ENCODE peak calls at places on chromosomes 11 and 22, in five cellular contexts. L is H1, G is A549, S is stomach, M is IMR-90. W is an unnamed sample.

GRCh38 chr11:46389450-46390330 is 1.9 kb downstream of the CHRM4 start:
- DNase-seq in M (peak; percentile 46), S (peak; percentile 73), L (peak; percentile 95), G (peak; percentile 82), W (peak; percentile 99)

GRCh38 chr11:65116370-65117205 is 913 bp downstream of the ZNHIT2 start:
- DNase-seq in S (peak; percentile 42), L (peak; percentile 66), M (peak; percentile 72), G (peak; percentile 28), W (no peak)

GRCh38 chr11:76810151-76810853 is 27.1 kb downstream of the TSKU start:
- DNase-seq in L (no peak), M (no peak), G (peak; percentile 50), S (no peak), W (no peak)

GRCh38 chr22:29478326-29479276 is 1.4 kb upstream of the NEFH start:
- DNase-seq in M (no peak), L (peak; percentile 79), S (no peak), G (peak; percentile 18), W (peak; percentile 49)

GRCh38 chr11:31325162-31325561 is 44.4 kb downstream of the DCDC1 start:
- DNase-seq in L (no peak), G (peak; percentile 9), S (no peak), M (peak; percentile 44), W (peak; percentile 3)

GRCh38 chr11:125621995-125622394 is 3.0 kb upstream of the CHEK1 start:
- DNase-seq in L (no peak), G (peak; percentile 7), S (no peak), M (peak; percentile 77), W (peak; percentile 14)

GRCh38 chr11:1639102-1639620 is 9.6 kb downstream of the KRTAP5-5 start:
- DNase-seq in M (no peak), S (peak; percentile 33), L (no peak), G (no peak), W (no peak)

GRCh38 chr11:77126861-77127673 is 979 bp upstream of the MYO7A start:
- DNase-seq in L (peak; percentile 89), S (peak; percentile 60), G (peak; percentile 36), M (peak; percentile 39), W (peak; percentile 73)

GRCh38 chr11:61011950-61012830 is 40.7 kb downstream of the CD6 start:
- DNase-seq in S (no peak), M (peak; percentile 16), L (no peak), G (no peak), W (peak; percentile 81)

GRCh38 chr11:74575999-74576398 is 16.4 kb upstream of the POLD3 start:
- DNase-seq in S (no peak), M (no peak), L (no peak), G (no peak), W (no peak)

GRCh38 chr22:28992565-28993326 is 68.9 kb downstream of the C22orf31 start:
- DNase-seq in M (no peak), G (no peak), S (no peak), L (no peak), W (no peak)

GRCh38 chr11:130246719-130247118 is 68.0 kb downstream of the ZBTB44 start:
- DNase-seq in G (no peak), S (no peak), L (no peak), M (peak; percentile 77), W (no peak)

GRCh38 chr22:21450320-21450831 is 16.8 kb upstream of the TMEM191C start:
- DNase-seq in L (peak; percentile 59), G (no peak), M (no peak), S (peak; percentile 18), W (no peak)

GRCh38 chr22:45842141-45842831 is 134.7 kb downstream of the WNT7B start:
- DNase-seq in S (no peak), G (no peak), M (peak; percentile 77), L (no peak), W (no peak)

GRCh38 chr22:41831383-41831782 is 1.5 kb upstream of the SREBF2 start:
- DNase-seq in M (no peak), G (no peak), L (no peak), S (no peak), W (no peak)

DNA sequence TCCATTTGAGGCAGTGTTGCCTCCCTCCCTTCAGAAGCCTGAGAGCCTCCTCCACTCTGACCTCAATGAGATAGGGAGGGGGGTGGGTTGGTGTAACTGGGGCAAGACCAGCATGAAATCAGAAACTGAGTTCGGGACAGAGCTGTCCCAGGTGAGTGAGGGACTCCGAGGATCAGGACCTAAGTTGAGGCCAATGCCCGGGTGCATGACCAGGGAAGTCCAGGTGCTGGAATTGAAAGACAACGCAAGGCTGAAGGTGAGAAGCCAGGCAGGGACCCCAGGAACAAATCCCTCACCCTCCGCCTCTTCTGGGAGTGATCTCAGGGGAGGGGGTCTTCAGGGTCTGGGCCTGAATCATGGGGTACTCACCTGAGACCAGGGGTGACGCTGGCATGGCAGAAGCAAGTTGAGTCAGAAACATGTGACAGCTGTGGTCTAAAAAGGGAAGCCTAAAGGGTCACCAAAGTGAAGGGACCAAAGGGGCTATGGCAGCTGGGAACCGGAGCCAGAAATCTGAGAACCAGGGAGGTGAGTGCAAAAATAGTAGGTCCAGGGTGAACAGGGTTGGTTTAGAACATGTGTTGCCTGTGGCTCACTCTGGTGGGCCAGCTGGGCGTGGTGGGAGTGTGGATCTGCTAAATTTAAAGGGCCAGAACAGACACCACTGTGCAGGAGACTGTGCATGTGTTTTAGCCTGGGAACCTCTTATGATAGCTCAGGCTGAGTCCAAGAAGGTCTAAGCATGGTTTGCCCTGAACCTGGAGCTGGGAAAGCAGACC is 41.1 kb upstream of the ZBED5 start:
- DNase-seq in L (no peak), M (no peak), G (no peak), S (no peak), W (no peak)
- TF ChIP-seq POLR2A in L (no peak), M (no peak), G (no peak), S (no peak), W (no peak)

GRCh38 chr22:19972652-19973550 is 31.3 kb upstream of the TXNRD2 start:
- DNase-seq in G (no peak), L (no peak), S (no peak), M (no peak), W (no peak)

GRCh38 chr22:19970479-19971275 is 29.1 kb upstream of the TXNRD2 start:
- DNase-seq in L (peak; percentile 96), G (peak; percentile 57), S (peak; percentile 74), M (peak; percentile 51), W (peak; percentile 65)

GRCh38 chr22:19972251-19972650 is 30.6 kb upstream of the TXNRD2 start:
- DNase-seq in S (no peak), G (no peak), L (no peak), M (no peak), W (no peak)

GRCh38 chr22:19970031-19970478 is 28.4 kb upstream of the TXNRD2 start:
- DNase-seq in L (no peak), S (no peak), G (no peak), M (no peak), W (no peak)

DNA sequence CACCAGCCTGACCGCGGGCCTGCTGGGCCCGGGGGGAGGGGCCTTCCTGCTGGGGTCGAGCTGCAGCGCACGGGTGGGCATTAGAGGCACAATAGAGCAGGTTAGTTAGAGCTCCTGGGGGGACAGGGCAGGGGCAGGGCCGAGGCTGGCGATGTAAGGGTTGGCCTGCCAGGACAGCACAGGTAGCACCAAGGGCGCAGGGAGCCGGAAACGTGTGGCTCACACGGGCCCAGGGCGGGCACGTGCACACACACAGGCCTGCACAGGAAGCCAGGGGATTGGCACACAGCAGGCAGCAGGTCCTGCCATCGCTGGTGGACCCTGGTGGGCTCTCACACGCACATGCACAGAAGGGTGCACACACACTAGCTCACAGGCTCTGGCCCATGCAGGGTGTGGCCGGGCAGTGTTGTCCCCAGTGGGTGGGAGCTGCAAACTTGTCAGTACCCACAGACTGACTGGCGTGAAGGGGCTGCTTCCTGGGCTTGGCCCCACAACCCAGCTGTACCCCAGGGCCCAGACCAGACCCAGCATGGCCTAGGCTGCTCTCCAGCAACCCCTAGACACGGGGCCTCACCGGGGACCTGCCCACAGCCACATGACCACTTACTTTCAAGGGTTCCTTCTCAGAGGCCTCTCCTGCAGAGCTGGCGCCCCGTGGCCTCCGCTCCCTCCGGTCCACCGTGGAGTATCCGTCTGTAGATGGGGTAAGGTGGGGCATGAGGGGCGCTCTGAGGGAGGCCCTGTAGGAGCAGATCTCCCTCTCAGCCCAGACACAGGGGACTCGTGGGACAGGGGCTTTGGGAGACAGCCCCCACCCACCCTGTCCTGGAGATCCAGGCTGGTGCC is 29.9 kb upstream of the TXNRD2 start:
- DNase-seq in S (peak; percentile 40), M (no peak), L (no peak), G (no peak), W (no peak)
- TF ChIP-seq POLR2A in S (no peak), M (no peak), L (no peak), G (no peak), W (no peak)

GRCh38 chr11:86301742-86302091 is 323 bp upstream of the HIKESHI start:
- DNase-seq in G (no peak), M (no peak), S (no peak), L (no peak), W (no peak)

GRCh38 chr11:86303257-86303656 is 1.2 kb downstream of the HIKESHI start:
- DNase-seq in G (no peak), S (no peak), M (peak; percentile 11), L (no peak), W (no peak)

GRCh38 chr11:86302092-86302793 is at the start of gene HIKESHI:
- DNase-seq in M (peak; percentile 96), L (peak; percentile 90), S (peak; percentile 100), G (peak; percentile 97), W (peak; percentile 80)
- TF ChIP-seq POLR2A in M (no peak), L (peak; percentile 63), S (no peak), G (peak; percentile 64), W (peak; percentile 58)

GRCh38 chr11:112086422-112087191 is at the start of the genes SDHD and TIMM8B:
- DNase-seq in G (peak; percentile 95), L (peak; percentile 95), S (peak; percentile 95), M (peak; percentile 96), W (peak; percentile 65)
- TF ChIP-seq POLR2A in G (peak; percentile 80), L (peak; percentile 28), S (no peak), M (peak; percentile 73), W (peak; percentile 48)

DNA sequence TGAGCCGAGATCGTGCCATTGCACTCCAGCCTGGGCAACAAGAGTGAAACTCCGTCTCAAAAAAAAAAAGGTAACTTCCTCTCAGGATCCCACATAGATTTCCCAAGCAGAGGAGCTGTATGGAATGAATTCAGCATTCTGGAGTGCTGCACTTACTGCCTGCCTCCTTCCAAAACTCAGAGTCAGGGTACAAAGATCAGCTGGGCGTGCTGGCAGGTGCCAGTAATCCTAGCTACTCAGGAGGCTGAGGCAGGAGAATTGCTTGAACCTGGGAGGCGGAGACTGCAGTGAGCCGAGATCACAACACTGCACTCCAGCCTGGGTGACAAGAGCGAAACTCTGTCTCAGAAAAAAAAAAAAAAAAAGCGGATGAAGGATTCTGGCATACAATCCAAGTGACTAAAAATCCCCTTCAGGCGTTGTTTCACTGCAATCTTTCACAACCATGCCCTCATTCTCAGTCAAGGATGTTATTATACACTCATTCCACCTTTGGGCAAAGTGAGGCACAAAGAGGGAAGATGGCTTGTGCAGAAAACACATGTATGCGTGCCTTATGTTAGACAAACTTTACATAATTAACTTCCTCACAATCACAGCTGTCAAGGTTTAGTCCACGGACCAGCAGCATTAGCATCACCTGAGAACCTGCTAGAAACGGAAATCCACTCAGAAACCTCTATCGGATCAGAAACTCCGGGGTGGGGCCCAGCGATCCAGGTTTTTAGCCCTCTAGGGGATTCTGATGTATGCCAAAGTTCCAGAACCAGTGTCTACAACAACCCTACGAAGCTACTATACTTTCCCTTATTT is 1.1 kb upstream of the NOL12 start:
- DNase-seq in S (no peak), G (no peak), M (no peak), L (no peak), W (no peak)
- TF ChIP-seq POLR2A in S (no peak), G (no peak), M (no peak), L (no peak), W (no peak)

W was measured in H54.